ENCODE peak calls at places on chromosomes 4 and X, in four cellular contexts. X is fibroblast of mammary gland, W is stomach, N is MM.1S. I is an unnamed sample.

GRCh38 chrX:83845397-83845796 is 15.5 kb upstream of the CYLC1 start:
- DNase-seq in X (peak; percentile 28), W (no peak), N (peak; percentile 68), I (peak; percentile 2)

GRCh38 chr4:45423876-45424275 is 697.5 kb upstream of the GNPDA2 start:
- DNase-seq in X (no peak), W (no peak), N (no peak), I (no peak)

GRCh38 chr4:138978600-138978999 is 37.0 kb upstream of the NOCT start:
- DNase-seq in X (no peak), W (no peak), N (no peak), I (no peak)

GRCh38 chr4:158282252-158282651 is 72.0 kb downstream of the TMEM144 start:
- DNase-seq in X (peak; percentile 43), W (no peak), N (no peak), I (no peak)

GRCh38 chrX:3518870-3519269 is 172.4 kb upstream of the MXRA5 start:
- DNase-seq in X (peak; percentile 98), W (peak; percentile 25), N (no peak), I (no peak)

GRCh38 chrX:2848806-2849420 is 20.2 kb downstream of the GYG2 start:
- DNase-seq in X (peak; percentile 23), W (no peak), N (no peak), I (no peak)

GRCh38 chr4:16544251-16544721 is 318.0 kb upstream of the TAPT1 start:
- DNase-seq in X (peak; percentile 40), W (no peak), N (no peak), I (no peak)

GRCh38 chr4:8665406-8666360 is 73.1 kb downstream of the CPZ start:
- DNase-seq in X (no peak), W (no peak), N (no peak), I (no peak)

GRCh38 chr4:60201052-60201673 is 999.0 kb upstream of the ADGRL3 start:
- DNase-seq in X (peak; percentile 52), W (peak; percentile 52), N (peak; percentile 66), I (peak; percentile 73)

GRCh38 chr4:86482851-86483490 is 111.1 kb upstream of the PTPN13 start:
- DNase-seq in X (no peak), W (no peak), N (no peak), I (peak; percentile 52)

GRCh38 chr4:16360694-16361262 is 134.5 kb upstream of the TAPT1 start:
- DNase-seq in X (no peak), W (no peak), N (no peak), I (no peak)

GRCh38 chr4:173505924-173506779 is 23.9 kb downstream of the HAND2 start:
- DNase-seq in X (peak; percentile 70), W (peak; percentile 59), N (peak; percentile 78), I (peak; percentile 77)

GRCh38 chr4:76723916-76724315 is 174.0 kb downstream of the SOWAHB start:
- DNase-seq in X (peak; percentile 77), W (no peak), N (no peak), I (no peak)

GRCh38 chr4:57119054-57119651 is 9.0 kb upstream of the IGFBP7 start:
- DNase-seq in X (peak; percentile 92), W (no peak), N (no peak), I (no peak)

GRCh38 chrX:78024349-78025108 is 55.1 kb upstream of the PGAM4 start:
- DNase-seq in X (peak; percentile 25), W (peak; percentile 71), N (peak; percentile 48), I (peak; percentile 2)

GRCh38 chrX:78027798-78028197 is 58.4 kb upstream of the PGAM4 start:
- DNase-seq in X (no peak), W (no peak), N (no peak), I (no peak)

GRCh38 chrX:78035061-78035460 is 65.6 kb upstream of the PGAM4 start:
- DNase-seq in X (no peak), W (no peak), N (no peak), I (no peak)

GRCh38 chrX:78029663-78030062 is 60.2 kb upstream of the PGAM4 start:
- DNase-seq in X (peak; percentile 45), W (no peak), N (peak; percentile 44), I (peak; percentile 5)
- TF ChIP-seq CTCF in X (peak; percentile 59), W (no peak), N (peak; percentile 65), I (no peak)

DNA sequence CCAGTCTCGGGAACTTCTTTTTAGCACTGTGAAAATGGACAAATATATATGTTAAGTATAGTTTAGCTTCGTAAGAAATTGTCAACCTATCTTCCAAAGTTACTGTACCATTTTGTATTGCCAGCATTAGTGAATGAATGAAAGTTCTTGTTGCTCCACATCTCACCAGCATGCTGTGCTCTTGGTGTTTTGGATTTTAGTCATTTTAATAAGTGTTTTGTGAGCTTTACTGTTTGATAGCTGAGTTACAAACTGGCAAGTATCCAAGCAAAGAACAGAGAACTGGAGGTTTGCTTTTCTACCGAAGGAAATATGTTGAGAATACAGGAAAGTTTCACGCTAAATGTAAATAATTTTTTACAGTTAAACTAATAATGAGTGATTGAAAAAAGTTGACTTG is 33.0 kb downstream of the SNCA start:
- DNase-seq in X (no peak), W (no peak), N (no peak), I (no peak)
- TF ChIP-seq CTCF in X (no peak), W (no peak), N (no peak), I (no peak)

GRCh38 chr4:91957963-91958362 is 345.8 kb upstream of the GRID2 start:
- DNase-seq in X (no peak), W (no peak), N (no peak), I (no peak)

GRCh38 chr4:91965166-91965565 is 338.6 kb upstream of the GRID2 start:
- DNase-seq in X (no peak), W (no peak), N (no peak), I (no peak)

GRCh38 chr4:91961504-91961903 is 342.3 kb upstream of the GRID2 start:
- DNase-seq in X (peak; percentile 4), W (no peak), N (no peak), I (no peak)

GRCh38 chr4:91958651-91959050 is 345.1 kb upstream of the GRID2 start:
- DNase-seq in X (peak; percentile 6), W (no peak), N (no peak), I (no peak)

DNA sequence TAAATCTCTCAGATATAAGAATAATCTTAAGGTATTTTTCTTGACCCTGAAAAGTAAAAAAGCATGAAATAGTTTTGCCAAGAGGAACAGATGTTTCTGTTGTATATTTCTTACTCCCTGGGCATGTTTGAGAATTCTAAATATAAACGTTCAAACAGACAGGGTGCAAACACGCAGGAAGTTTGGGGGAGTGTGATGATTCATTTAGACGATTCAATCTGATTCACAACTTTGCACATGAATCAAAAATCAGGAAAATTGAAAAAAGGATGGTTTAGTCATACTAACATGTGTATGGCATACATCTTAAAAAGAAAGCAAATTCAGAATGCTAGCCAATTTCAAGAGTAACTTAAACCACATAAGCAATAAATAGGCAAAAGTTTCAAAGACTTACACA is 340.3 kb upstream of the GRID2 start:
- DNase-seq in X (peak; percentile 67), W (no peak), N (no peak), I (no peak)
- TF ChIP-seq CTCF in X (no peak), W (no peak), N (no peak), I (no peak)

GRCh38 chr4:185227131-185227551 is 17.7 kb downstream of the SNX25 start:
- DNase-seq in X (no peak), W (no peak), N (no peak), I (no peak)
- TF ChIP-seq CTCF in X (peak; percentile 28), W (no peak), N (no peak), I (no peak)

GRCh38 chrX:74492720-74493201 is 71.5 kb downstream of the SLC16A2 start:
- DNase-seq in X (peak; percentile 1), W (no peak), N (no peak), I (peak; percentile 6)
- TF ChIP-seq CTCF in X (peak; percentile 14), W (no peak), N (no peak), I (no peak)

GRCh38 chr4:23775694-23776093 is 114.2 kb downstream of the PPARGC1A start:
- DNase-seq in X (no peak), W (peak; percentile 45), N (peak; percentile 24), I (no peak)
- TF ChIP-seq CTCF in X (no peak), W (no peak), N (no peak), I (no peak)

DNA sequence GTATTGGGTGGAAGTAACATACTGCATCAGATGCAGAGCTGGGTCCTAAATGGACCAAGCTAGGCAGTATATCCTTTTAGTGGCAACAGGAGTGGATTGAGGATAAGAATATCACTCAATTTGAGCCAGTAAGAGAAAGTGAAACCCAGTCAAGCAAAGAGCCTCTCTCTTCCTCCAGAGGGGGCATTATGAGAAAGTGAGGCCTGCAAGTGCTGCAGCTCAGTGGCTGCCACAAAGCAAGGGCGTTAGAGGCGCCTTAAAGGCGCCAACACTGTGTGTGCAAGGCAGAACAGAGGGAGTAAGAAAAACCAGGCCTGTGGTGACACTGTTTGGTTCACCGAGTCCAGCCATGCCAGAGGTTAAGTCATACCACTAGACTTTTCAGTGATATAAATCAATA is 17.5 kb downstream of the STX18 start:
- DNase-seq in X (no peak), W (no peak), N (peak; percentile 90), I (peak; percentile 9)
- TF ChIP-seq CTCF in X (no peak), W (no peak), N (peak; percentile 54), I (no peak)

DNA sequence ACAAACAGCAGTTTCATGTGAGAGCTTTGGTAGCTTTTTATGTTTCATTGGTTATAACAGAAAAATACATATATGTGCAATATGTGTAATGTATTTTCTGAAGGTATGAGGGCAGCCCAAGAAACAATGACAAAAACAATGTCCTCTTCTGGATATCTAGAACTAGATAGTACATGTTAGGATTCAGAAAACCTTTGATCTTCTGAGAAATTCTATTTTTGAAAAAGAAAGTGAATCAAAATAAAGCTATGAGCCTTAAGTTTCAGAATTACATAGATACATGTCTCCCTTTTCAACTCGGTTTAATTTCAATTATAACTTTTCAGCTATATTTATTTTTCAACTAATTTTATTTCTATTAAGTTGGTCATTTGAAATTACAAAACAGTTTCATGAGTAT is 131.9 kb downstream of the REELD1 start:
- DNase-seq in X (no peak), W (no peak), N (peak; percentile 61), I (no peak)
- TF ChIP-seq CTCF in X (no peak), W (no peak), N (no peak), I (no peak)

GRCh38 chr4:137960371-137961050 is 281.6 kb downstream of the SLC7A11 start:
- DNase-seq in X (peak; percentile 95), W (no peak), N (no peak), I (no peak)
- TF ChIP-seq CTCF in X (no peak), W (no peak), N (no peak), I (no peak)

GRCh38 chrX:120207009-120207610 is 43.5 kb upstream of the ZBTB33 start:
- DNase-seq in X (no peak), W (no peak), N (no peak), I (no peak)
- TF ChIP-seq CTCF in X (no peak), W (no peak), N (no peak), I (no peak)

I was measured in endothelial cell.